ENCODE peak calls at places on chromosomes 13 and 19, in seven cellular contexts. Y, J, B, K, S, Q and W are unnamed samples.

GRCh38 chr19:40802300-40803169 is 3.5 kb downstream of the EGLN2 start:
- DNase-seq in Y (no peak), J (no peak), B (no peak), K (no peak), S (no peak), Q (no peak), W (no peak)

GRCh38 chr13:20708216-20708615 is 4.7 kb downstream of the IL17D start:
- DNase-seq in Y (no peak), J (no peak), B (no peak), K (no peak), S (no peak), Q (no peak), W (no peak)

GRCh38 chr13:95100525-95101121 is 200.6 kb downstream of the ABCC4 start:
- DNase-seq in Y (no peak), J (peak; percentile 59), B (no peak), K (no peak), S (no peak), Q (no peak), W (no peak)

GRCh38 chr13:88526853-88527215 is 855.7 kb downstream of the SLITRK5 start:
- DNase-seq in Y (no peak), J (no peak), B (no peak), K (no peak), S (no peak), Q (no peak), W (no peak)

GRCh38 chr13:96817336-96817941 is 176.8 kb downstream of the OXGR1 start:
- DNase-seq in Y (no peak), J (no peak), B (peak; percentile 51), K (no peak), S (no peak), Q (peak; percentile 52), W (no peak)

GRCh38 chr19:42111384-42111783 is 20.9 kb downstream of the POU2F2 start:
- DNase-seq in Y (no peak), J (no peak), B (no peak), K (no peak), S (no peak), Q (no peak), W (no peak)

GRCh38 chr13:104648291-104648690 is 1582.1 kb upstream of the SLC10A2 start:
- DNase-seq in Y (no peak), J (no peak), B (no peak), K (no peak), S (no peak), Q (no peak), W (no peak)

GRCh38 chr13:23391752-23392151 is 41.8 kb downstream of the SACS start:
- DNase-seq in Y (no peak), J (no peak), B (no peak), K (no peak), S (no peak), Q (no peak), W (no peak)

GRCh38 chr19:39826311-39826945 is 7.5 kb downstream of the DYRK1B start:
- DNase-seq in Y (no peak), J (no peak), B (no peak), K (no peak), S (no peak), Q (no peak), W (no peak)

GRCh38 chr19:56080669-56081401 is 40.3 kb downstream of the ZNF787 start:
- DNase-seq in Y (peak; percentile 82), J (no peak), B (peak; percentile 73), K (peak; percentile 91), S (peak; percentile 67), Q (peak; percentile 66), W (peak; percentile 94)

GRCh38 chr13:27953671-27954405 is 15.3 kb downstream of the CDX2 start:
- DNase-seq in Y (peak; percentile 66), J (no peak), B (peak; percentile 91), K (peak; percentile 91), S (peak; percentile 88), Q (peak; percentile 59), W (peak; percentile 92)

GRCh38 chr19:42113641-42114348 is 18.5 kb downstream of the POU2F2 start:
- DNase-seq in Y (no peak), J (peak; percentile 91), B (no peak), K (no peak), S (no peak), Q (no peak), W (no peak)

GRCh38 chr19:23957660-23958281 is 43.1 kb downstream of the ZNF726 start:
- DNase-seq in Y (peak; percentile 60), J (peak; percentile 86), B (no peak), K (no peak), S (no peak), Q (no peak), W (no peak)

GRCh38 chr19:20247016-20247683 is 80.1 kb downstream of the ZNF486 start:
- DNase-seq in Y (peak; percentile 53), J (no peak), B (peak; percentile 59), K (peak; percentile 69), S (peak; percentile 29), Q (no peak), W (no peak)

GRCh38 chr19:41195675-41196497 is 2.9 kb downstream of the CYP2S1 start:
- DNase-seq in Y (no peak), J (no peak), B (no peak), K (no peak), S (no peak), Q (no peak), W (no peak)

GRCh38 chr13:19959141-19959830 is 759 bp downstream of the ZMYM2 start:
- DNase-seq in Y (peak; percentile 64), J (no peak), B (peak; percentile 65), K (peak; percentile 65), S (peak; percentile 39), Q (peak; percentile 35), W (peak; percentile 87)

GRCh38 chr13:21234537-21234936 is 58.1 kb downstream of the MRPL57 start:
- DNase-seq in Y (no peak), J (no peak), B (no peak), K (no peak), S (no peak), Q (no peak), W (no peak)

GRCh38 chr19:48500830-48501445 is 10.7 kb downstream of the LMTK3 start:
- DNase-seq in Y (no peak), J (no peak), B (no peak), K (no peak), S (no peak), Q (no peak), W (no peak)

GRCh38 chr19:34096020-34096915 is 76.0 kb upstream of the LSM14A start:
- DNase-seq in Y (no peak), J (no peak), B (peak; percentile 69), K (peak; percentile 16), S (no peak), Q (peak; percentile 47), W (no peak)

GRCh38 chr19:3114018-3114726 is 20.0 kb downstream of the GNA11 start:
- DNase-seq in Y (no peak), J (no peak), B (no peak), K (no peak), S (no peak), Q (no peak), W (no peak)
- TF ChIP-seq CTCF in Y (no peak), J (no peak), B (no peak), K (no peak), S (no peak), Q (no peak), W (no peak)

GRCh38 chr13:62122434-62122833 is 706.8 kb upstream of the PCDH20 start:
- DNase-seq in Y (no peak), J (no peak), B (no peak), K (no peak), S (no peak), Q (no peak), W (no peak)

GRCh38 chr13:62123409-62123808 is 707.8 kb upstream of the PCDH20 start:
- DNase-seq in Y (no peak), J (no peak), B (no peak), K (no peak), S (no peak), Q (no peak), W (no peak)

GRCh38 chr13:62125451-62125850 is 709.8 kb upstream of the PCDH20 start:
- DNase-seq in Y (no peak), J (no peak), B (no peak), K (no peak), S (no peak), Q (no peak), W (no peak)

DNA sequence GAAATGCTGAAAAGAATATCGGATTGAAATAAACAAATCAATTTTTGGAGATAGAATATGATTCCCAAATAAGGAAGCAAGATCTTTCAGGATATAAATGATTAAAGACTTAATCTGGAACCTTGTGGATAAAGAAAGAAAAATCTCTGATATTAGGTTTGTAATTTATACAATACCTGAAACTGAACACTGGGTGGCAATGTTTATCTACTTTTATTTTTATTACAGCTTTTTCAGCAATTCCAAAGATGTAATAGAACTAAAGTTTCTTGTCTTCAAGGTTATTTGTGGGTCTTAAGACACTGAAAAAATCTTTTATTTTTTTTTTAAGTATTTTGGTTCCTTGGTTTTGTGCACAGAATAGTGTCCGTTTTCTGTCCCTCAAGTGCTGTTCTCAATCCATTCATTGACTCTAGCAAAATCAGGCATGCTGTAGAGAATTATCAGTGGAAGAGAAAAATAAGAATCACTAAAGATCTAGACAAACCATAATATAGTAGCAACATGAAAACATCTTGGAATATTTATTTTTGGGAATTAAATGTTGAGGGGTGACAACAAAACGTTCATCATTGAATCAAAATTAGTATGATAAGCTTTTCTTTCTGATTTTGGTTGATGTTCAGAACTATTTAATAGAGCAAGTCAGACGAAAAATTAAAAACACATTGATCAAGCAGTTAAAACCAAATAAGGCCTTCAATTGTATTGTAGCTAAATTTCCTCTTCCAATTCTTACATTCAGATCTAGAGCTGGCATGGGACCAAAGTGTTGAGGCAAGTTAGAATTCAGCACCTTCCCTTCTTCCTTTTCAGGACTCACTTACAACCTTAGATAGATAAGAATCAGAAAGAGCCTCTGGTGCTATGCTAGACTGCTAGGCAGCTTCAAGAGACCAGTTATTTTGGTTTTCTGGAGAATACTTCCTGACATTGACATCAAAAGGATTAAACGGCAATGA is 704.4 kb upstream of the PCDH20 start:
- DNase-seq in Y (no peak), J (no peak), B (peak; percentile 44), K (no peak), S (no peak), Q (peak; percentile 35), W (no peak)
- TF ChIP-seq CTCF in Y (no peak), J (peak; percentile 13), B (peak; percentile 27), K (peak; percentile 45), S (peak; percentile 69), Q (peak; percentile 24), W (peak; percentile 62)

GRCh38 chr13:63455938-63456337 is 2040.3 kb upstream of the PCDH20 start:
- DNase-seq in Y (no peak), J (no peak), B (no peak), K (no peak), S (no peak), Q (no peak), W (no peak)
- TF ChIP-seq CTCF in Y (no peak), J (no peak), B (no peak), K (peak; percentile 42), S (peak; percentile 40), Q (no peak), W (peak; percentile 29)

GRCh38 chr19:1239796-1240737 is 1.5 kb upstream of the ATP5F1D start:
- DNase-seq in Y (peak; percentile 75), J (no peak), B (peak; percentile 94), K (peak; percentile 93), S (peak; percentile 89), Q (peak; percentile 79), W (peak; percentile 97)

GRCh38 chr19:1240925-1241324 is 626 bp upstream of the ATP5F1D start:
- DNase-seq in Y (no peak), J (no peak), B (no peak), K (no peak), S (no peak), Q (no peak), W (no peak)

GRCh38 chr19:1243768-1244692 is 2.5 kb downstream of the ATP5F1D start:
- DNase-seq in Y (peak; percentile 85), J (no peak), B (peak; percentile 88), K (peak; percentile 93), S (peak; percentile 80), Q (peak; percentile 84), W (peak; percentile 94)

GRCh38 chr19:1239420-1239795 is 1.6 kb upstream of the CBARP start:
- DNase-seq in Y (no peak), J (no peak), B (no peak), K (no peak), S (no peak), Q (no peak), W (no peak)

GRCh38 chr19:1241417-1242095 is at the start of gene ATP5F1D:
- DNase-seq in Y (peak; percentile 93), J (no peak), B (peak; percentile 95), K (peak; percentile 95), S (peak; percentile 69), Q (peak; percentile 99), W (peak; percentile 97)
- TF ChIP-seq CTCF in Y (no peak), J (no peak), B (no peak), K (no peak), S (no peak), Q (no peak), W (no peak)